ENCODE peak calls at places on chromosomes 16 and 17, in eight cellular contexts. V, I, F, E, B, P, G and Y are unnamed samples.

GRCh38 chr16:30771726-30772125 is 9.6 kb downstream of the RNF40 start:
- DNase-seq in V (no peak), I (no peak), F (no peak), E (no peak), B (no peak), P (no peak), G (no peak), Y (no peak)

GRCh38 chr16:47946077-47946476 is 209.7 kb downstream of the ABCC12 start:
- DNase-seq in V (no peak), I (no peak), F (no peak), E (no peak), B (no peak), P (no peak), G (no peak), Y (no peak)

GRCh38 chr17:79630120-79630519 is 19.3 kb upstream of the RBFOX3 start:
- DNase-seq in V (no peak), I (peak; percentile 20), F (no peak), E (no peak), B (no peak), P (peak; percentile 36), G (peak; percentile 5), Y (no peak)

GRCh38 chr17:7846765-7847661 is 7.9 kb upstream of the TMEM88 start:
- DNase-seq in V (no peak), I (no peak), F (no peak), E (no peak), B (no peak), P (peak; percentile 68), G (no peak), Y (no peak)

GRCh38 chr17:33712120-33712519 is 419.0 kb upstream of the ASIC2 start:
- DNase-seq in V (no peak), I (no peak), F (no peak), E (no peak), B (no peak), P (no peak), G (peak; percentile 15), Y (no peak)

GRCh38 chr16:50735629-50736122 is 6.2 kb upstream of the CYLD start:
- DNase-seq in V (no peak), I (no peak), F (no peak), E (no peak), B (no peak), P (no peak), G (no peak), Y (no peak)

GRCh38 chr16:85046472-85046916 is 18.9 kb downstream of the KIAA0513 start:
- DNase-seq in V (no peak), I (no peak), F (no peak), E (no peak), B (no peak), P (no peak), G (no peak), Y (no peak)

GRCh38 chr17:67138392-67138791 is 94.0 kb downstream of the CACNG1 start:
- DNase-seq in V (no peak), I (no peak), F (no peak), E (peak; percentile 37), B (no peak), P (no peak), G (no peak), Y (no peak)

GRCh38 chr16:81860310-81860709 is 81.2 kb downstream of the PLCG2 start:
- DNase-seq in V (no peak), I (no peak), F (no peak), E (no peak), B (no peak), P (no peak), G (no peak), Y (no peak)

GRCh38 chr16:47571049-47571448 is 109.9 kb downstream of the PHKB start:
- DNase-seq in V (no peak), I (no peak), F (no peak), E (no peak), B (no peak), P (no peak), G (no peak), Y (no peak)

GRCh38 chr16:3131755-3132377 is 3.0 kb upstream of the ZNF213 start:
- DNase-seq in V (peak; percentile 57), I (no peak), F (peak; percentile 16), E (no peak), B (no peak), P (peak; percentile 68), G (peak; percentile 44), Y (no peak)

GRCh38 chr16:84308120-84308519 is 13.4 kb downstream of the WFDC1 start:
- DNase-seq in V (peak; percentile 46), I (peak; percentile 58), F (no peak), E (peak; percentile 58), B (no peak), P (peak; percentile 73), G (peak; percentile 76), Y (peak; percentile 73)

GRCh38 chr16:31695667-31696066 is 168.0 kb downstream of the AHSP start:
- DNase-seq in V (peak; percentile 78), I (no peak), F (peak; percentile 16), E (no peak), B (peak; percentile 50), P (no peak), G (no peak), Y (no peak)

GRCh38 chr16:68902376-68903345 is 59.3 kb downstream of the TANGO6 start:
- DNase-seq in V (peak; percentile 10), I (no peak), F (peak; percentile 77), E (no peak), B (no peak), P (no peak), G (peak; percentile 74), Y (peak; percentile 37)